ENCODE peak calls at places on chromosome 1, in eight cellular contexts. One of them, this sample, is unnamed.

GRCh38 chr1:66893712-66894111 is 30.9 kb downstream of the DNAI4 start:
- DNase-seq in MM.1S: no peak
- DNase-seq in neural progenitor cell: no peak
- DNase-seq in neural crest cell: no peak
- DNase-seq in body of pancreas: no peak
- DNase-seq in astrocyte: no peak
- DNase-seq in B cell: no peak
- DNase-seq in endothelial cell: no peak
- DNase-seq in this sample: no peak

GRCh38 chr1:60920561-60920960 is 161.8 kb upstream of the NFIA start:
- DNase-seq in MM.1S: no peak
- DNase-seq in neural progenitor cell: peak; percentile 52
- DNase-seq in neural crest cell: no peak
- DNase-seq in body of pancreas: no peak
- DNase-seq in astrocyte: no peak
- DNase-seq in B cell: no peak
- DNase-seq in endothelial cell: no peak
- DNase-seq in this sample: no peak

GRCh38 chr1:205590777-205591513 is 40.9 kb downstream of the ELK4 start:
- DNase-seq in MM.1S: no peak
- DNase-seq in neural progenitor cell: no peak
- DNase-seq in neural crest cell: no peak
- DNase-seq in body of pancreas: no peak
- DNase-seq in astrocyte: no peak
- DNase-seq in B cell: no peak
- DNase-seq in endothelial cell: no peak
- DNase-seq in this sample: no peak

GRCh38 chr1:33370286-33370685 is 49.4 kb upstream of the A3GALT2 start:
- DNase-seq in MM.1S: no peak
- DNase-seq in neural progenitor cell: no peak
- DNase-seq in neural crest cell: no peak
- DNase-seq in body of pancreas: no peak
- DNase-seq in astrocyte: no peak
- DNase-seq in B cell: no peak
- DNase-seq in endothelial cell: no peak
- DNase-seq in this sample: no peak

GRCh38 chr1:29310616-29311180 is 74.4 kb downstream of the PTPRU start:
- DNase-seq in MM.1S: no peak
- DNase-seq in neural progenitor cell: no peak
- DNase-seq in neural crest cell: no peak
- DNase-seq in body of pancreas: no peak
- DNase-seq in astrocyte: no peak
- DNase-seq in B cell: no peak
- DNase-seq in endothelial cell: no peak
- DNase-seq in this sample: no peak

GRCh38 chr1:167909691-167910180 is 4.2 kb downstream of the ADCY10 start:
- DNase-seq in MM.1S: peak; percentile 12
- DNase-seq in neural progenitor cell: no peak
- DNase-seq in neural crest cell: no peak
- DNase-seq in body of pancreas: no peak
- DNase-seq in astrocyte: no peak
- DNase-seq in B cell: no peak
- DNase-seq in endothelial cell: no peak
- DNase-seq in this sample: no peak

GRCh38 chr1:206836111-206836510 is 29.3 kb upstream of the IL20 start:
- DNase-seq in MM.1S: no peak
- DNase-seq in neural progenitor cell: no peak
- DNase-seq in neural crest cell: no peak
- DNase-seq in body of pancreas: no peak
- DNase-seq in astrocyte: no peak
- DNase-seq in B cell: no peak
- DNase-seq in endothelial cell: no peak
- DNase-seq in this sample: no peak

GRCh38 chr1:225468270-225469020 is 40.6 kb upstream of the LBR start:
- DNase-seq in MM.1S: no peak
- DNase-seq in neural progenitor cell: no peak
- DNase-seq in neural crest cell: no peak
- DNase-seq in body of pancreas: no peak
- DNase-seq in astrocyte: no peak
- DNase-seq in B cell: no peak
- DNase-seq in endothelial cell: no peak
- DNase-seq in this sample: peak; percentile 56

GRCh38 chr1:11847667-11848445 is at the start of gene NPPA:
- DNase-seq in MM.1S: no peak
- DNase-seq in neural progenitor cell: no peak
- DNase-seq in neural crest cell: no peak
- DNase-seq in body of pancreas: no peak
- DNase-seq in astrocyte: no peak
- DNase-seq in B cell: no peak
- DNase-seq in endothelial cell: no peak
- DNase-seq in this sample: no peak

GRCh38 chr1:11058595-11059165 is 1.1 kb downstream of the SRM start:
- DNase-seq in MM.1S: no peak
- DNase-seq in neural progenitor cell: no peak
- DNase-seq in neural crest cell: no peak
- DNase-seq in body of pancreas: peak; percentile 73
- DNase-seq in astrocyte: no peak
- DNase-seq in B cell: no peak
- DNase-seq in endothelial cell: no peak
- DNase-seq in this sample: no peak

GRCh38 chr1:16396591-16396990 is 29.5 kb downstream of the SZRD1 start:
- DNase-seq in MM.1S: no peak
- DNase-seq in neural progenitor cell: no peak
- DNase-seq in neural crest cell: no peak
- DNase-seq in body of pancreas: peak; percentile 13
- DNase-seq in astrocyte: peak; percentile 82
- DNase-seq in B cell: no peak
- DNase-seq in endothelial cell: no peak
- DNase-seq in this sample: no peak

GRCh38 chr1:68819190-68819829 is 322.4 kb upstream of the DEPDC1 start:
- DNase-seq in MM.1S: peak; percentile 47
- DNase-seq in neural progenitor cell: peak; percentile 56
- DNase-seq in neural crest cell: no peak
- DNase-seq in body of pancreas: no peak
- DNase-seq in astrocyte: peak; percentile 4
- DNase-seq in B cell: no peak
- DNase-seq in endothelial cell: peak; percentile 18
- DNase-seq in this sample: peak; percentile 25

GRCh38 chr1:157399984-157400382 is 152.3 kb downstream of the FCRL5 start:
- DNase-seq in MM.1S: peak; percentile 84
- DNase-seq in neural progenitor cell: no peak
- DNase-seq in neural crest cell: no peak
- DNase-seq in body of pancreas: no peak
- DNase-seq in astrocyte: no peak
- DNase-seq in B cell: no peak
- DNase-seq in endothelial cell: no peak
- DNase-seq in this sample: peak; percentile 27

GRCh38 chr1:161994153-161994814 is 29.4 kb downstream of the OLFML2B start:
- DNase-seq in MM.1S: no peak
- DNase-seq in neural progenitor cell: no peak
- DNase-seq in neural crest cell: no peak
- DNase-seq in body of pancreas: no peak
- DNase-seq in astrocyte: peak; percentile 80
- DNase-seq in B cell: no peak
- DNase-seq in endothelial cell: no peak
- DNase-seq in this sample: no peak

GRCh38 chr1:35264861-35265260 is 3.6 kb upstream of the ZMYM4 start:
- DNase-seq in MM.1S: no peak
- DNase-seq in neural progenitor cell: no peak
- DNase-seq in neural crest cell: no peak
- DNase-seq in body of pancreas: peak; percentile 75
- DNase-seq in astrocyte: peak; percentile 54
- DNase-seq in B cell: no peak
- DNase-seq in endothelial cell: no peak
- DNase-seq in this sample: no peak

GRCh38 chr1:101733340-101733739 is 263.4 kb downstream of the OLFM3 start:
- DNase-seq in MM.1S: no peak
- DNase-seq in neural progenitor cell: peak; percentile 22
- DNase-seq in neural crest cell: no peak
- DNase-seq in body of pancreas: no peak
- DNase-seq in astrocyte: no peak
- DNase-seq in B cell: no peak
- DNase-seq in endothelial cell: no peak
- DNase-seq in this sample: no peak

GRCh38 chr1:197691816-197692215 is 83.5 kb downstream of the DENND1B start:
- DNase-seq in MM.1S: no peak
- DNase-seq in neural progenitor cell: no peak
- DNase-seq in neural crest cell: no peak
- DNase-seq in body of pancreas: no peak
- DNase-seq in astrocyte: no peak
- DNase-seq in B cell: no peak
- DNase-seq in endothelial cell: no peak
- DNase-seq in this sample: no peak

GRCh38 chr1:197695961-197696360 is 79.3 kb downstream of the DENND1B start:
- DNase-seq in MM.1S: no peak
- DNase-seq in neural progenitor cell: no peak
- DNase-seq in neural crest cell: no peak
- DNase-seq in body of pancreas: no peak
- DNase-seq in astrocyte: peak; percentile 13
- DNase-seq in B cell: no peak
- DNase-seq in endothelial cell: no peak
- DNase-seq in this sample: no peak

GRCh38 chr1:197696372-197696771 is 78.9 kb downstream of the DENND1B start:
- DNase-seq in MM.1S: no peak
- DNase-seq in neural progenitor cell: no peak
- DNase-seq in neural crest cell: no peak
- DNase-seq in body of pancreas: no peak
- DNase-seq in astrocyte: peak; percentile 62
- DNase-seq in B cell: no peak
- DNase-seq in endothelial cell: no peak
- DNase-seq in this sample: no peak

GRCh38 chr1:197690074-197690473 is 85.2 kb downstream of the DENND1B start:
- DNase-seq in MM.1S: no peak
- DNase-seq in neural progenitor cell: no peak
- DNase-seq in neural crest cell: no peak
- DNase-seq in body of pancreas: no peak
- DNase-seq in astrocyte: no peak
- DNase-seq in B cell: no peak
- DNase-seq in endothelial cell: no peak
- DNase-seq in this sample: no peak

GRCh38 chr1:197692965-197693364 is 82.3 kb downstream of the DENND1B start:
- DNase-seq in MM.1S: peak; percentile 37
- DNase-seq in neural progenitor cell: no peak
- DNase-seq in neural crest cell: no peak
- DNase-seq in body of pancreas: no peak
- DNase-seq in astrocyte: peak; percentile 5
- DNase-seq in B cell: no peak
- DNase-seq in endothelial cell: no peak
- DNase-seq in this sample: peak; percentile 6
- TF ChIP-seq CTCF in MM.1S: peak; percentile 47
- TF ChIP-seq CTCF in neural progenitor cell: no peak
- TF ChIP-seq CTCF in neural crest cell: no peak
- TF ChIP-seq CTCF in body of pancreas: no peak
- TF ChIP-seq CTCF in astrocyte: peak; percentile 12
- TF ChIP-seq CTCF in B cell: no peak
- TF ChIP-seq CTCF in endothelial cell: no peak
- TF ChIP-seq CTCF in this sample: no peak

DNA sequence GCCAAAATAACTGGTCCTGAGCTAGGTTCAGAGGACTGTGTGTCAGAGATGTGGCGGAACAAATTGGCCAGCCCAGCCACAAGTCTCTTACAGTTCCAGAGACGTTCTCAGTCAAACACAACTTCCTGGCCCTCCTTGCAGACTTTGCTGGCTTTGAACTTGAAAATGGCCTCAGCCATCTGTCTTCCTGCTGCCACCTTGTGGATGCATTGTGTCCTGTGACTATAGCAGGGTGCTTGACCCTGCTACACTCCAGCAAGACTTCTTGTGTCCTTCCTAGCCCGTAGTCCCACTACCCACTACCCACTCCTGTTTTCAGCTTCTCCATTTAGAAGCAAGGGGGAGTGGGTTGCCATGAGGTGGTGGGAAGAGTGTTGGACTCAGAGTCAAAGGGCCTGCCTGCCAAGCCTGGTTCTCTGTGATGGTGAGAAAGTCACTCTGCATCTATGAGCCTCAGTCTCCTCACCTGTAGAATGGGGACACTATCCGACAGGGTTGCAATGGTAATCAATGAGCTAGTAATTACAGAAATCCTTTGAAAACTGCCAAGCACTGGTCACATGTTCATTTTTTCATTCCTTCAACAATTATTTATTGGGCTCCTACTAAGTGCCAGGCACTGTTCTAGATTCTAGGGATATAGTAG is 109.9 kb downstream of the IGSF21 start:
- DNase-seq in MM.1S: peak; percentile 21
- DNase-seq in neural progenitor cell: no peak
- DNase-seq in neural crest cell: peak; percentile 10
- DNase-seq in body of pancreas: peak; percentile 8
- DNase-seq in astrocyte: no peak
- DNase-seq in B cell: no peak
- DNase-seq in endothelial cell: no peak
- DNase-seq in this sample: peak; percentile 47
- TF ChIP-seq CTCF in MM.1S: peak; percentile 47
- TF ChIP-seq CTCF in neural progenitor cell: peak; percentile 47
- TF ChIP-seq CTCF in neural crest cell: peak; percentile 54
- TF ChIP-seq CTCF in body of pancreas: peak; percentile 16
- TF ChIP-seq CTCF in astrocyte: peak; percentile 25
- TF ChIP-seq CTCF in B cell: no peak
- TF ChIP-seq CTCF in endothelial cell: no peak
- TF ChIP-seq CTCF in this sample: peak; percentile 26

GRCh38 chr1:246811985-246812384 is 87.8 kb downstream of the SCCPDH start:
- DNase-seq in MM.1S: no peak
- DNase-seq in neural progenitor cell: no peak
- DNase-seq in neural crest cell: no peak
- DNase-seq in body of pancreas: no peak
- DNase-seq in astrocyte: no peak
- DNase-seq in B cell: no peak
- DNase-seq in endothelial cell: no peak
- DNase-seq in this sample: no peak

GRCh38 chr1:246803891-246804290 is 79.7 kb downstream of the SCCPDH start:
- DNase-seq in MM.1S: no peak
- DNase-seq in neural progenitor cell: no peak
- DNase-seq in neural crest cell: no peak
- DNase-seq in body of pancreas: no peak
- DNase-seq in astrocyte: no peak
- DNase-seq in B cell: no peak
- DNase-seq in endothelial cell: no peak
- DNase-seq in this sample: no peak

GRCh38 chr1:246814890-246815289 is 90.7 kb downstream of the SCCPDH start:
- DNase-seq in MM.1S: no peak
- DNase-seq in neural progenitor cell: no peak
- DNase-seq in neural crest cell: no peak
- DNase-seq in body of pancreas: no peak
- DNase-seq in astrocyte: no peak
- DNase-seq in B cell: no peak
- DNase-seq in endothelial cell: no peak
- DNase-seq in this sample: no peak

GRCh38 chr1:246805135-246805716 is 81.0 kb downstream of the SCCPDH start:
- DNase-seq in MM.1S: no peak
- DNase-seq in neural progenitor cell: no peak
- DNase-seq in neural crest cell: no peak
- DNase-seq in body of pancreas: no peak
- DNase-seq in astrocyte: no peak
- DNase-seq in B cell: no peak
- DNase-seq in endothelial cell: no peak
- DNase-seq in this sample: no peak

GRCh38 chr1:246809473-246809872 is 85.3 kb downstream of the SCCPDH start:
- DNase-seq in MM.1S: no peak
- DNase-seq in neural progenitor cell: no peak
- DNase-seq in neural crest cell: no peak
- DNase-seq in body of pancreas: no peak
- DNase-seq in astrocyte: no peak
- DNase-seq in B cell: no peak
- DNase-seq in endothelial cell: no peak
- DNase-seq in this sample: no peak
- TF ChIP-seq CTCF in MM.1S: no peak
- TF ChIP-seq CTCF in neural progenitor cell: no peak
- TF ChIP-seq CTCF in neural crest cell: no peak
- TF ChIP-seq CTCF in body of pancreas: no peak
- TF ChIP-seq CTCF in astrocyte: no peak
- TF ChIP-seq CTCF in B cell: no peak
- TF ChIP-seq CTCF in endothelial cell: no peak
- TF ChIP-seq CTCF in this sample: no peak

GRCh38 chr1:231550448-231550781 is 21.9 kb downstream of the TSNAX start:
- DNase-seq in MM.1S: peak; percentile 50
- DNase-seq in neural progenitor cell: peak; percentile 39
- DNase-seq in neural crest cell: no peak
- DNase-seq in body of pancreas: peak; percentile 16
- DNase-seq in astrocyte: no peak
- DNase-seq in B cell: peak; percentile 20
- DNase-seq in endothelial cell: peak; percentile 40
- DNase-seq in this sample: peak; percentile 32
- TF ChIP-seq CTCF in MM.1S: peak; percentile 59
- TF ChIP-seq CTCF in neural progenitor cell: peak; percentile 55
- TF ChIP-seq CTCF in neural crest cell: peak; percentile 66
- TF ChIP-seq CTCF in body of pancreas: peak; percentile 29
- TF ChIP-seq CTCF in astrocyte: peak; percentile 41
- TF ChIP-seq CTCF in B cell: peak; percentile 37
- TF ChIP-seq CTCF in endothelial cell: peak; percentile 68
- TF ChIP-seq CTCF in this sample: peak; percentile 23

This sample was measured in GM13976.